ENCODE peak calls at places on chromosomes 7 and 10, in nine cellular contexts. J is stimulated activated naive CD8-positive, alpha-beta T cell treated with anti-CD3 and anti-CD28 coated beads, Interleukin-15, Interleukin-2, amounts not matched to agents 100 U/mL and 50 U/mL, for 24 hours; S is effector CD8-positive, alpha-beta T cell; X is Right ventricle myocardium superior; R is stimulated activated CD8-positive, alpha-beta memory T cell treated with anti-CD3 and anti-CD28 coated beads, Interleukin-15, amount 100 ng/mL, for 24 hours; I is H1; C is A549; B is germinal center; V is T-helper 2 cell. D is an unnamed sample.

GRCh38 chr10:99346247-99346646 is 17.1 kb downstream of the CNNM1 start:
- DNase-seq in J (no peak), S (no peak), X (no peak), R (no peak), I (no peak), C (peak), B (no peak), V (no peak), D (no peak)

GRCh38 chr7:42219447-42219846 is 17.6 kb downstream of the GLI3 start:
- DNase-seq in J (no peak), S (no peak), X (no peak), R (no peak), I (no peak), C (no peak), B (no peak), V (no peak), D (no peak)

GRCh38 chr7:46606771-46607170 is 685.7 kb upstream of the IGFBP3 start:
- DNase-seq in J (no peak), S (no peak), X (no peak), R (no peak), I (no peak), C (no peak), B (no peak), V (no peak), D (no peak)

GRCh38 chr7:99860281-99861127 is 16.3 kb downstream of the OR2AE1 start:
- DNase-seq in J (no peak), S (no peak), X (peak), R (no peak), I (no peak), C (peak), B (no peak), V (no peak), D (no peak)

GRCh38 chr10:43188702-43189101 is 50.5 kb downstream of the CSGALNACT2 start:
- DNase-seq in J (no peak), S (no peak), X (no peak), R (no peak), I (no peak), C (no peak), B (no peak), V (no peak), D (no peak)

GRCh38 chr10:50497758-50498157 is 126.0 kb downstream of the SGMS1 start:
- DNase-seq in J (no peak), S (no peak), X (no peak), R (no peak), I (no peak), C (peak), B (no peak), V (peak), D (no peak)

GRCh38 chr7:106219170-106219569 is 65.6 kb downstream of the NAMPT start:
- DNase-seq in J (no peak), S (no peak), X (no peak), R (no peak), I (no peak), C (no peak), B (no peak), V (no peak), D (peak)

GRCh38 chr7:44283381-44284211 is 41.8 kb downstream of the CAMK2B start:
- DNase-seq in J (no peak), S (no peak), X (peak), R (no peak), I (peak), C (no peak), B (no peak), V (no peak), D (no peak)

GRCh38 chr10:14382022-14382421 is 51.3 kb upstream of the FRMD4A start:
- DNase-seq in J (peak), S (no peak), X (no peak), R (no peak), I (no peak), C (no peak), B (no peak), V (no peak), D (no peak)

GRCh38 chr10:97169911-97170693 is 15.7 kb downstream of the SLIT1 start:
- DNase-seq in J (no peak), S (no peak), X (peak), R (no peak), I (no peak), C (peak), B (no peak), V (no peak), D (no peak)

GRCh38 chr7:26348234-26348851 is 56.7 kb downstream of the SNX10 start:
- DNase-seq in J (no peak), S (no peak), X (no peak), R (no peak), I (no peak), C (no peak), B (no peak), V (no peak), D (no peak)